ENCODE peak calls at places on chromosomes 5 and 9, in eight cellular contexts. F is CD8-positive, alpha-beta T cell; H is AG09309; P is effector CD4-positive, alpha-beta T cell; E is HCT116; Q is Peyer's patch; N is upper lobe of right lung; I is choroid plexus epithelial cell. B is an unnamed sample.

GRCh38 chr9:37976714-37977477 is 73.0 kb upstream of the SLC25A51 start:
- DNase-seq in Q (no peak), H (peak), P (no peak), I (peak), E (no peak), N (no peak), F (no peak), B (no peak)

GRCh38 chr9:131676431-131676972 is 63.4 kb downstream of the RAPGEF1 start:
- DNase-seq in Q (no peak), F (no peak), E (no peak), N (no peak), H (no peak), P (peak), I (no peak), B (peak)

GRCh38 chr9:71632771-71633170 is 135.5 kb downstream of the CEMIP2 start:
- DNase-seq in E (no peak), Q (no peak), N (no peak), I (no peak), P (no peak), H (no peak), F (no peak), B (no peak)

GRCh38 chr9:122807271-122807900 is 7.5 kb downstream of the OR1K1 start:
- DNase-seq in E (no peak), I (no peak), F (no peak), Q (no peak), N (no peak), H (no peak), P (no peak), B (no peak)

GRCh38 chr5:139985733-139986132 is 57.4 kb downstream of the NRG2 start:
- DNase-seq in N (no peak), I (peak), E (peak), H (peak), F (no peak), P (no peak), Q (no peak), B (no peak)

GRCh38 chr9:128771094-128771721 is 519 bp downstream of the ZER1 start:
- DNase-seq in F (no peak), H (no peak), Q (no peak), P (no peak), I (peak), E (no peak), N (no peak), B (no peak)

GRCh38 chr9:18002718-18003438 is 424.0 kb downstream of the SH3GL2 start:
- DNase-seq in Q (peak), I (no peak), F (no peak), H (no peak), E (no peak), P (no peak), N (no peak), B (no peak)

GRCh38 chr9:133167769-133168168 is 4.1 kb upstream of the GBGT1 start:
- DNase-seq in N (peak), H (no peak), Q (peak), E (no peak), P (no peak), F (no peak), I (no peak), B (no peak)

GRCh38 chr5:133397432-133397831 is 214.9 kb downstream of the FSTL4 start:
- DNase-seq in H (no peak), P (no peak), I (no peak), E (no peak), F (no peak), Q (no peak), N (no peak), B (no peak)

GRCh38 chr9:98726735-98727134 is 18.0 kb upstream of the GABBR2 start:
- DNase-seq in P (no peak), Q (no peak), N (no peak), H (peak), F (no peak), I (peak), E (no peak), B (no peak)

GRCh38 chr9:13278368-13279246 is 885 bp downstream of the MPDZ start:
- DNase-seq in Q (peak), F (no peak), E (no peak), I (peak), H (no peak), N (peak), P (no peak), B (no peak)

GRCh38 chr9:119868694-119869093 is 499.5 kb upstream of the BRINP1 start:
- DNase-seq in Q (no peak), I (no peak), P (no peak), E (no peak), H (no peak), N (peak), F (no peak), B (no peak)

GRCh38 chr5:64384761-64385160 is 121.1 kb upstream of the RGS7BP start:
- DNase-seq in Q (no peak), F (no peak), H (no peak), N (no peak), P (no peak), E (peak), I (peak), B (no peak)

GRCh38 chr5:143679777-143680176 is 132.2 kb upstream of the HMHB1 start:
- DNase-seq in Q (no peak), I (peak), H (no peak), E (no peak), N (no peak), F (no peak), P (no peak), B (no peak)

GRCh38 chr9:137462396-137463193 is 3.5 kb upstream of the NSMF start:
- DNase-seq in N (peak), H (no peak), I (no peak), Q (peak), E (no peak), P (no peak), F (no peak), B (no peak)

GRCh38 chr5:8726383-8727036 is 819.4 kb downstream of the SEMA5A start:
- DNase-seq in F (no peak), E (no peak), N (no peak), H (no peak), P (no peak), I (no peak), Q (no peak), B (no peak)

GRCh38 chr9:121317737-121318630 is 50.0 kb downstream of the GSN start:
- DNase-seq in Q (peak), N (no peak), P (no peak), I (no peak), H (no peak), F (no peak), E (no peak), B (no peak)

GRCh38 chr9:123344273-123345096 is 11.5 kb upstream of the CRB2 start:
- DNase-seq in E (no peak), H (no peak), P (no peak), I (no peak), Q (no peak), F (no peak), N (no peak), B (no peak)

GRCh38 chr5:175687231-175687701 is 29.4 kb downstream of the HRH2 start:
- DNase-seq in N (peak), H (no peak), E (no peak), I (no peak), Q (no peak), P (no peak), F (no peak), B (no peak)

GRCh38 chr5:122565331-122565730 is 209.5 kb upstream of the SNX2 start:
- DNase-seq in I (peak), N (no peak), F (no peak), H (no peak), Q (no peak), P (no peak), E (no peak), B (no peak)

GRCh38 chr5:6607559-6607936 is 25.3 kb downstream of the NSUN2 start:
- DNase-seq in H (no peak), Q (no peak), I (no peak), N (no peak), P (no peak), E (no peak), F (no peak), B (no peak)

GRCh38 chr5:118705931-118706330 is 282.4 kb downstream of the DTWD2 start:
- DNase-seq in E (no peak), N (no peak), H (no peak), Q (no peak), F (no peak), I (no peak), P (no peak), B (no peak)

GRCh38 chr5:10111575-10111974 is 138.1 kb downstream of the ATPSCKMT start:
- DNase-seq in I (peak), H (peak), Q (no peak), F (no peak), P (no peak), N (no peak), E (peak), B (no peak)

GRCh38 chr5:68389618-68390017 is 174.1 kb downstream of the PIK3R1 start:
- DNase-seq in H (no peak), Q (no peak), E (no peak), N (no peak), P (no peak), F (no peak), I (no peak), B (no peak)

GRCh38 chr5:177354716-177355115 is 3.0 kb upstream of the RGS14 start:
- DNase-seq in I (no peak), E (no peak), N (no peak), Q (no peak), P (no peak), F (no peak), H (no peak), B (no peak)

GRCh38 chr9:96553070-96553469 is 66.6 kb downstream of the CDC14B start:
- DNase-seq in Q (no peak), N (no peak), I (peak), P (no peak), E (no peak), H (peak), F (no peak), B (no peak)

GRCh38 chr5:59317023-59317771 is 576.3 kb downstream of the PDE4D start:
- DNase-seq in N (no peak), F (no peak), P (no peak), E (no peak), Q (no peak), H (peak), I (peak), B (no peak)

GRCh38 chr5:145718956-145719355 is 116.2 kb downstream of the PRELID2 start:
- DNase-seq in H (no peak), F (no peak), I (peak), Q (no peak), E (peak), N (no peak), P (no peak), B (no peak)